ENCODE peak calls at places on chromosome 21, in four cellular contexts. Q is IMR-90, N is uterus, B is stomach. J is an unnamed sample.

GRCh38 chr21:39051561-39051949 is 131.7 kb downstream of the PSMG1 start:
- DNase-seq in Q (peak), N (no peak), B (no peak), J (no peak)

GRCh38 chr21:26888256-26888655 is 43.0 kb upstream of the ADAMTS1 start:
- DNase-seq in Q (no peak), N (no peak), B (no peak), J (no peak)

GRCh38 chr21:39502631-39503030 is 50.9 kb downstream of the SH3BGR start:
- DNase-seq in Q (no peak), N (no peak), B (no peak), J (no peak)

GRCh38 chr21:39071623-39072214 is 111.5 kb downstream of the PSMG1 start:
- DNase-seq in Q (peak), N (no peak), B (no peak), J (no peak)

GRCh38 chr21:45496968-45497845 is 45.0 kb downstream of the SLC19A1 start:
- DNase-seq in Q (no peak), N (peak), B (no peak), J (peak)

GRCh38 chr21:42238185-42238934 is 19.4 kb downstream of the ABCG1 start:
- DNase-seq in Q (no peak), N (no peak), B (no peak), J (no peak)

GRCh38 chr21:46045154-46045553 is 52.8 kb upstream of the COL6A2 start:
- DNase-seq in Q (no peak), N (no peak), B (no peak), J (no peak)

GRCh38 chr21:42254631-42255030 is 35.7 kb downstream of the ABCG1 start:
- DNase-seq in Q (no peak), N (no peak), B (no peak), J (peak)

GRCh38 chr21:46048926-46049889 is 48.7 kb upstream of the COL6A2 start:
- DNase-seq in Q (peak), N (peak), B (peak), J (peak)

DNA sequence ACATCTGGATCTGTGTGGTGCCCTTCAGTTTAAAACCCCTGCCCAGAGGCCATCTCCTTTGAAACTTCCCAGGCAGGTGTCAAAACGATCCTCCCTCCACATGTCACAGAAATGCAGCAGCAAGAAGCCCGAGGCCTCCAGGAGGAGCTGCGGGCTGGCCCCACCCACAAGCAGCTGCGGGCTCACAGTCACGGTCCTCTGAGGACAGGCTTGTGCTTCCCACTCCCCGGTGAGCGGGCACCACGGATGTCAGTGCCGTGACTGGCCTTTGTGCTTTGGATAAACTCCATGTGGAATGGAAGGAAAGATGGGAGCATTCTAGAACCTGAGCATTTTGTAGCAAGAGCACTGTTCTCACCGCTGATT is 65.8 kb downstream of the SIK1 start:
- DNase-seq in Q (peak), N (no peak), B (no peak), J (peak)
- TF ChIP-seq CTCF in Q (no peak), N (no peak), B (no peak), J (no peak)

GRCh38 chr21:18468775-18469174 is 65.2 kb upstream of the TMPRSS15 start:
- DNase-seq in Q (no peak), N (no peak), B (no peak), J (no peak)

GRCh38 chr21:18461743-18462142 is 58.2 kb upstream of the TMPRSS15 start:
- DNase-seq in Q (no peak), N (no peak), B (no peak), J (no peak)

GRCh38 chr21:18467715-18468114 is 64.1 kb upstream of the TMPRSS15 start:
- DNase-seq in Q (no peak), N (no peak), B (no peak), J (no peak)
- H3K4me3 ChIP-seq in Q (no peak), N (no peak), B (no peak), J (no peak)

GRCh38 chr21:29017639-29018237 is 1.4 kb downstream of the RWDD2B start:
- DNase-seq in Q (no peak), N (no peak), B (no peak), J (no peak)
- TF ChIP-seq CTCF in Q (no peak), N (no peak), B (no peak), J (no peak)

GRCh38 chr21:37424987-37425386 is 58.4 kb downstream of the DYRK1A start:
- DNase-seq in Q (no peak), N (no peak), B (no peak), J (no peak)
- H3K4me3 ChIP-seq in Q (no peak), N (no peak), B (no peak), J (no peak)